ENCODE peak calls at places on chromosomes 6 and 20, in eight cellular contexts. A is ascending aorta; B is thoracic aorta; K is NCI-H345; M is AG08395; T is sigmoid colon; R is central memory CD4-positive, alpha-beta T cell; J is pancreas. H is an unnamed sample.

GRCh38 chr6:33028220-33028849 is 18.9 kb upstream of the HLA-DOA start:
- DNase-seq in A (no peak), B (no peak), K (no peak), M (no peak), T (no peak), R (no peak), J (no peak), H (no peak)

GRCh38 chr6:150865043-150865405 is 478 bp upstream of the MTHFD1L start:
- DNase-seq in A (no peak), B (no peak), K (no peak), M (no peak), T (no peak), R (no peak), J (no peak), H (no peak)

GRCh38 chr20:31608256-31608980 is 3.3 kb downstream of the ID1 start:
- DNase-seq in A (no peak), B (no peak), K (peak), M (peak), T (peak), R (no peak), J (peak), H (no peak)

GRCh38 chr6:35717449-35718353 is 19.1 kb upstream of the ARMC12 start:
- DNase-seq in A (no peak), B (no peak), K (no peak), M (no peak), T (peak), R (no peak), J (no peak), H (no peak)

GRCh38 chr20:60055740-60056139 is 97.5 kb downstream of the CDH26 start:
- DNase-seq in A (peak), B (no peak), K (no peak), M (no peak), T (peak), R (peak), J (no peak), H (no peak)

GRCh38 chr20:35304956-35305355 is 12.7 kb upstream of the FAM83C start:
- DNase-seq in A (no peak), B (no peak), K (no peak), M (no peak), T (no peak), R (no peak), J (no peak), H (no peak)

GRCh38 chr6:137094411-137095008 is 49.7 kb upstream of the IL20RA start:
- DNase-seq in A (no peak), B (peak), K (peak), M (peak), T (peak), R (peak), J (no peak), H (no peak)

GRCh38 chr20:48711696-48712464 is 115.9 kb downstream of the PREX1 start:
- DNase-seq in A (no peak), B (no peak), K (no peak), M (no peak), T (peak), R (no peak), J (peak), H (no peak)

GRCh38 chr20:9269280-9269971 is 200.5 kb downstream of the PLCB4 start:
- DNase-seq in A (no peak), B (no peak), K (no peak), M (peak), T (no peak), R (no peak), J (no peak), H (no peak)